ENCODE peak calls at places on chromosome X, in six cellular contexts. D, Y, J, T, M and B are unnamed samples.

GRCh38 chrX:86061407-86061806 is 14.0 kb upstream of the CHM start:
- DNase-seq in J (no peak), D (no peak), M (no peak), T (no peak), Y (no peak), B (no peak)

GRCh38 chrX:103404225-103405008 is 28.1 kb downstream of the BEX3 start:
- DNase-seq in J (peak; percentile 63), D (peak; percentile 87), Y (peak; percentile 50), M (no peak), T (no peak), B (peak; percentile 33)

GRCh38 chrX:126701380-126701779 is 118.1 kb upstream of the PRR32 start:
- DNase-seq in Y (no peak), T (no peak), M (no peak), D (no peak), J (no peak), B (no peak)

GRCh38 chrX:50111762-50112161 is 89.0 kb downstream of the AKAP4 start:
- DNase-seq in M (no peak), T (no peak), Y (no peak), D (no peak), J (peak; percentile 64), B (no peak)

GRCh38 chrX:40173662-40174593 is 76.2 kb upstream of the BCOR start:
- DNase-seq in M (no peak), T (peak; percentile 59), D (peak; percentile 55), Y (no peak), J (peak; percentile 86), B (no peak)

GRCh38 chrX:37349131-37350033 is at the start of gene PRRG1:
- DNase-seq in Y (peak; percentile 62), D (peak; percentile 83), J (peak; percentile 72), M (no peak), T (peak; percentile 36), B (no peak)

GRCh38 chrX:74465424-74465823 is 44.1 kb downstream of the SLC16A2 start:
- DNase-seq in M (no peak), J (no peak), T (no peak), D (no peak), Y (no peak), B (no peak)

GRCh38 chrX:109270580-109271484 is 211.1 kb downstream of the GUCY2F start:
- DNase-seq in D (no peak), J (peak; percentile 46), T (peak; percentile 83), M (no peak), Y (no peak), B (peak; percentile 97)

GRCh38 chrX:119758682-119759332 is 419 bp downstream of the SOWAHD start:
- DNase-seq in T (no peak), J (peak; percentile 43), D (peak; percentile 36), M (no peak), Y (no peak), B (no peak)

GRCh38 chrX:52923781-52924241 is 26.7 kb downstream of the FAM156B start:
- DNase-seq in M (no peak), T (no peak), D (no peak), J (peak; percentile 44), Y (no peak), B (peak; percentile 46)

GRCh38 chrX:111671668-111672067 is 9.3 kb upstream of the ALG13 start:
- DNase-seq in Y (no peak), J (no peak), M (no peak), D (no peak), T (no peak), B (no peak)
- TF ChIP-seq POLR2AphosphoS5 in Y (no peak), J (no peak), M (no peak), D (no peak), T (no peak), B (no peak)

DNA sequence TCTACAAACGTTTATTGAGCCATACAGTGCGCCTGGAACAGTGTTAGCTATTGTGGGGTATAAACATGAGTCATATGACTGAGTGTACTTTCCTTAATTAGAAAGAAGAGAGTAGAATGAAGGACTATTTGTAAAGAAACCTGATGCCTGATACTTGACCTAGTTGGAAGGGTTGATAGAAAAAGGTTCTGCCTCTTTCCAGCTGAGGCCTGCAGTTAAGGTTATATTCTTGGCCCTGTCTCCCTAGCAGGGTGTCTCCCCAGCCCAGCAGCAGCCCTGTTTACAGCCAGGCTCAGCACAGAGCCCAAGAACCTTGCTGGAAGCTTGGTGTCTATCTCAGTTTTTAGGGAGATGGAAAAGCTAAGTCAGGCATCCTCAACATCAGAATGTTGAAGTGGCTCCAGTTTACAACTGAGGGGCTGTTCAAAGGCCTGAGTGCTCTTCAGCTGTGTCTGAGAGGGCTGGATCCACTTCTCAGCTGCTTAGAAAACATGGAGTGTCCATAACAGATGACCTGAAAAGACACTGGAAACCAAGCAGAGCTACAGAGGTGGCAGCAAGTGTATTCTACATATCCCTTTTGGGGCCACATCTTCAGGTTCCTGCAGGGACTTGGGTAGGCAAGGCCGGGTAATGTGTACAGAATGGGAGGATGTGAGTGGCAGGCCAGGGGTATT is 21.6 kb downstream of the NYX start:
- DNase-seq in M (no peak), J (peak; percentile 33), Y (no peak), D (no peak), T (no peak), B (no peak)
- TF ChIP-seq POLR2AphosphoS5 in M (no peak), J (no peak), Y (no peak), D (no peak), T (no peak), B (no peak)

DNA sequence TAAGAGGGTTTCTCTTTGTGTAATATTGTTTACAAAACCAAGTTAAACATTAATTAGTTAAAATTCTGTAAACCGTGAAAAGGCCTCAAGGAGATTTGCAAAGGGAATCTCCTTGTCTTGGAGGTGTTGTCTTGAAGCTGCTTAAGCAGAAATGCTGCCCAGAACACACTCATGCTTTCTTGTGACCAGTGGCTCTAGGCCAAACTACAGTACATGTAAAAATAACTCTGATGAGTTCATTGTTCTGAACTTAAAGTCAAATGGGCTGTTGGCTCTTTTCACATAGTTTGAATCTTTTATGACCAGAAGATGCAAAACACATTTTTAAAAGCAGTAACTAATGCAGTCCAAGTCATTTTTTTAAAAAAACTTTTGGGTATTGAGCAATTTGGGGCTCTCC is 112.5 kb upstream of the ATXN3L start:
- DNase-seq in J (no peak), Y (no peak), M (no peak), T (no peak), D (no peak), B (no peak)
- TF ChIP-seq POLR2AphosphoS5 in J (peak; percentile 40), Y (no peak), M (no peak), T (no peak), D (no peak), B (no peak)

GRCh38 chrX:30961387-30961786 is 72.3 kb upstream of the TAB3 start:
- DNase-seq in D (no peak), J (no peak), T (no peak), M (no peak), Y (no peak), B (no peak)
- TF ChIP-seq POLR2AphosphoS5 in D (no peak), J (no peak), T (no peak), M (no peak), Y (no peak), B (no peak)

GRCh38 chrX:285076-285677 is 4.0 kb downstream of the PLCXD1 start:
- DNase-seq in M (no peak), T (no peak), J (no peak), D (no peak), Y (no peak), B (no peak)
- TF ChIP-seq POLR2AphosphoS5 in M (no peak), T (no peak), J (no peak), D (peak; percentile 51), Y (no peak), B (no peak)

GRCh38 chrX:45784590-45784989 is 583.9 kb upstream of the DIPK2B start:
- DNase-seq in Y (no peak), D (no peak), J (no peak), T (no peak), M (no peak), B (no peak)
- TF ChIP-seq POLR2AphosphoS5 in Y (no peak), D (no peak), J (no peak), T (no peak), M (no peak), B (no peak)

GRCh38 chrX:100747090-100747489 is 15.2 kb upstream of the SYTL4 start:
- DNase-seq in J (no peak), Y (no peak), D (no peak), M (no peak), T (no peak), B (no peak)

GRCh38 chrX:100748133-100748532 is 16.2 kb upstream of the SYTL4 start:
- DNase-seq in D (no peak), Y (no peak), T (no peak), J (no peak), M (no peak), B (no peak)

GRCh38 chrX:100745205-100745604 is 13.3 kb upstream of the SYTL4 start:
- DNase-seq in D (no peak), T (no peak), M (no peak), J (no peak), Y (no peak), B (no peak)

GRCh38 chrX:100743009-100743615 is 11.2 kb upstream of the SYTL4 start:
- DNase-seq in T (no peak), M (no peak), D (no peak), Y (no peak), J (no peak), B (no peak)

DNA sequence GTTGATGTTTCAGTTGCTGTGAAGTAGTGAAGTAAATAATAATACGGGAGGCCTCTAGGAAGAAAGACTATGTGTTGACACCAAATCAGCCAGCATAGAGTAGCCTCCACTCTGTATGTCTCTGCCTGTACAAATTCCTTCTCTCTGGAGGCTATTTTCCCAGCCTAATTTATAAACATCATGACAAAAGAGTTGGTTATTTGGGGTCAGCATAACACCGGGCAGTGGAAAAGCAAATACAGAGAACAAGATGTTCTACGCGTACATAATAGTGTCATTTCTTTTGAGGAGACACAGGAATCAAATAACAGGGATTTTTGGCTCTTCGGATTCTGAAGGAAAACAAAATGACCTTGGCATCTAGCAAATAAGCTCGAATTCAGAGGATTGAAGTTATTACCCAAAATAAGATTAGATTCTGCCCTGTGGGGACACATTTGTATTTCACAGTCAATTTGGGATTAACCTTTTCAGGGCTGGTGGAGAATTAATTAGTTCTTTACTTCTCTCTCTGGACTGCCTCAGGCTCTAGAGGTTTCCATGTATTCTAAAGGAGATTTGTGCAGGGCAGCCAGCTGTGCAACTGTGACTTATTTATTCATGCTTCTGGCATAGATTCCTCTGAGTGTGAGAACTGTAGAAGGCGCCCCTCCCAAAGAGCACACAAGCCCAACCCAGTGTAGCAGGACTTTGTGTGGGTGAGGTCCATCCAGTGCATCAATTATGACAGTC is 14.1 kb upstream of the SYTL4 start:
- DNase-seq in J (no peak), D (no peak), Y (no peak), M (no peak), T (no peak), B (no peak)
- TF ChIP-seq POLR2AphosphoS5 in J (peak; percentile 41), D (no peak), Y (no peak), M (no peak), T (no peak), B (no peak)

DNA sequence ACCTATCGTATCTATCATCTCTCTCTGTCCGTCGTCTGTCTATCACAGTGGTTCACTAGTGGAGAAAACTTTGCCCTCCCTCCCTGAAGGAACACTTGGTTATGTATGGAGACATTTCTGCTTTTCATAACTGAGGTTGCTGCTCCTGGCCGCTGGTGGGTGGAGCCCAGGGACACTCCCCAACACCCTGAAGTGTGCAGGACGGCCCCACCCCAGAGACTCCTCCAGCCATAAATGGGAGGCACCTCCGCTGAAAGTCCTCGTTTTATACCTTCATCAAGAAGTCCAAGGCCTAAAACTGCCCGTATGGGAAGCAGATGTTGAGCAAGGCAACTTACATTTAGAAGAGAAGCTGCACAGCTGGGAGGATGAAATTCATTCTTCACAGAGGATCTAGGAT is 43.6 kb downstream of the PRKX start:
- DNase-seq in J (no peak), Y (no peak), T (no peak), M (no peak), D (no peak), B (no peak)
- TF ChIP-seq POLR2AphosphoS5 in J (no peak), Y (no peak), T (no peak), M (no peak), D (no peak), B (no peak)